ENCODE peak calls at places on chromosomes 5 and 9, in eight cellular contexts. A, U, C, S, J, L, N and T are unnamed samples. For H3K9me3, the result is how much of the 10 kb centered on the place peaks cover.

GRCh38 chr5:129973716-129974426 is 69.6 kb downstream of the CHSY3 start:
- DNase-seq in A (no peak), U (no peak), C (no peak), S (no peak), J (no peak), L (no peak), N (no peak), T (no peak)

GRCh38 chr5:65327582-65327981 is 154.1 kb downstream of the ADAMTS6 start:
- DNase-seq in A (no peak), U (no peak), C (peak), S (no peak), J (no peak), L (no peak), N (no peak), T (no peak)

GRCh38 chr5:112669328-112669963 is 68.2 kb upstream of the APC start:
- DNase-seq in A (no peak), U (no peak), C (no peak), S (no peak), J (no peak), L (no peak), N (no peak), T (no peak)

GRCh38 chr9:79686381-79687130 is 114.8 kb downstream of the TLE4 start:
- DNase-seq in A (no peak), U (no peak), C (peak), S (peak), J (no peak), L (peak), N (no peak), T (no peak)

GRCh38 chr5:181189363-181189961 is 15.5 kb downstream of the TRIM7 start:
- DNase-seq in A (peak), U (no peak), C (peak), S (no peak), J (peak), L (peak), N (peak), T (no peak)

GRCh38 chr9:106891286-106891685 is 28.3 kb downstream of the ZNF462 start:
- DNase-seq in A (no peak), U (no peak), C (no peak), S (no peak), J (no peak), L (no peak), N (no peak), T (no peak)

GRCh38 chr5:178187014-178187413 is at the start of gene GMCL2:
- DNase-seq in A (no peak), U (no peak), C (no peak), S (no peak), J (no peak), L (no peak), N (no peak), T (no peak)

GRCh38 chr5:139193928-139194327 is 4.2 kb downstream of the SIL1 start:
- DNase-seq in A (no peak), U (no peak), C (no peak), S (no peak), J (no peak), L (no peak), N (no peak), T (no peak)

GRCh38 chr9:111662851-111663823 is 1.7 kb downstream of the GNG10 start:
- DNase-seq in A (peak), U (no peak), C (no peak), S (no peak), J (no peak), L (no peak), N (no peak), T (no peak)

GRCh38 chr5:14859980-14860379 is 11.6 kb downstream of the ANKH start:
- DNase-seq in A (no peak), U (no peak), C (no peak), S (no peak), J (no peak), L (no peak), N (no peak), T (no peak)

GRCh38 chr5:25516136-25516535 is 871.4 kb upstream of the CDH10 start:
- DNase-seq in A (no peak), U (no peak), C (peak), S (no peak), J (no peak), L (no peak), N (no peak), T (no peak)

GRCh38 chr5:139849501-139849900 is 53.9 kb downstream of the PSD2 start:
- DNase-seq in A (no peak), U (no peak), C (no peak), S (no peak), J (no peak), L (no peak), N (no peak), T (no peak)

GRCh38 chr5:150511641-150512367 is 3.9 kb downstream of the NDST1 start:
- DNase-seq in A (no peak), U (peak), C (peak), S (peak), J (no peak), L (no peak), N (no peak), T (no peak)

GRCh38 chr5:166356096-166356495 is 1935.3 kb upstream of the WWC1 start:
- DNase-seq in A (no peak), U (no peak), C (no peak), S (no peak), J (no peak), L (no peak), N (no peak), T (no peak)

GRCh38 chr5:82307431-82307830 is 29.3 kb upstream of the RPS23 start:
- DNase-seq in A (no peak), U (no peak), C (no peak), S (no peak), J (no peak), L (no peak), N (no peak), T (no peak)

GRCh38 chr5:175104682-175105081 is 339.3 kb downstream of the DRD1 start:
- DNase-seq in A (no peak), U (no peak), C (no peak), S (no peak), J (no peak), L (no peak), N (no peak), T (no peak)

GRCh38 chr5:181265092-181265671 is 4.2 kb upstream of the TRIM52 start:
- DNase-seq in A (no peak), U (no peak), C (no peak), S (no peak), J (no peak), L (no peak), N (no peak), T (no peak)

GRCh38 chr9:129109952-129110739 is 447 bp downstream of the CRAT start:
- DNase-seq in A (no peak), U (no peak), C (no peak), S (peak), J (no peak), L (peak), N (peak), T (no peak)

GRCh38 chr9:92736816-92737606 is 27.6 kb downstream of the BICD2 start:
- DNase-seq in A (no peak), U (peak), C (no peak), S (no peak), J (no peak), L (peak), N (peak), T (no peak)

GRCh38 chr9:117825609-117826347 is 121.6 kb downstream of the TLR4 start:
- DNase-seq in A (peak), U (no peak), C (no peak), S (no peak), J (no peak), L (no peak), N (no peak), T (no peak)

GRCh38 chr9:81522721-81523551 is 166.4 kb downstream of the TLE1 start:
- DNase-seq in A (no peak), U (no peak), C (peak), S (no peak), J (no peak), L (no peak), N (peak), T (no peak)

GRCh38 chr9:36840895-36841536 is 193.1 kb downstream of the PAX5 start:
- DNase-seq in A (no peak), U (no peak), C (no peak), S (peak), J (no peak), L (no peak), N (no peak), T (no peak)

GRCh38 chr9:133027134-133027533 is 3.7 kb upstream of the GTF3C5 start:
- DNase-seq in A (no peak), U (no peak), C (no peak), S (no peak), J (no peak), L (no peak), N (no peak), T (no peak)
- TF ChIP-seq CTCF in A (no peak), U (no peak), C (no peak), S (no peak), J (no peak), L (no peak), N (no peak), T (no peak)

DNA sequence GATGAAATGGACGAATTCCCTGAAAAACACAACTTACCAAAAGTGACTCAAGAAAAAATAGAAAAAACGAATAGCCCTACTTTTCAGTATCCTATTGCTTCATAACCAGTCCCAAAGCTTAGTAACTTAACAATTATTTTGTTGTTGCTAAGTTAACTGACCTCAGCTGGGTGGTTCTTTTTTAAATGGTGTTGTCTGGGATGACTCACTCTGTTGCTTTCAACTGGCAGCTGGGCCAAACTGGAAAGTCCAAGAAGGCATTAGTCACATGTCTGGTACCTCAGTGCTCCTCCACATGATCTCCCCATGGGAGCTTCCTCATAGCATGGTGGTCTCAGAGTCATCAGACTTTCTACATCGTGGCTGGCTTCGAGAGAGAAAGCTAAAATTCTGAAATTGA is 47.8 kb upstream of the ADAMTS2 start:
- DNase-seq in A (no peak), U (peak), C (peak), S (no peak), J (no peak), L (no peak), N (no peak), T (no peak)
- H3K9me3 ChIP-seq in A (under half), U (under half), C (under half), S (under half), J (half or more), L (under half), N (under half), T (under half)

DNA sequence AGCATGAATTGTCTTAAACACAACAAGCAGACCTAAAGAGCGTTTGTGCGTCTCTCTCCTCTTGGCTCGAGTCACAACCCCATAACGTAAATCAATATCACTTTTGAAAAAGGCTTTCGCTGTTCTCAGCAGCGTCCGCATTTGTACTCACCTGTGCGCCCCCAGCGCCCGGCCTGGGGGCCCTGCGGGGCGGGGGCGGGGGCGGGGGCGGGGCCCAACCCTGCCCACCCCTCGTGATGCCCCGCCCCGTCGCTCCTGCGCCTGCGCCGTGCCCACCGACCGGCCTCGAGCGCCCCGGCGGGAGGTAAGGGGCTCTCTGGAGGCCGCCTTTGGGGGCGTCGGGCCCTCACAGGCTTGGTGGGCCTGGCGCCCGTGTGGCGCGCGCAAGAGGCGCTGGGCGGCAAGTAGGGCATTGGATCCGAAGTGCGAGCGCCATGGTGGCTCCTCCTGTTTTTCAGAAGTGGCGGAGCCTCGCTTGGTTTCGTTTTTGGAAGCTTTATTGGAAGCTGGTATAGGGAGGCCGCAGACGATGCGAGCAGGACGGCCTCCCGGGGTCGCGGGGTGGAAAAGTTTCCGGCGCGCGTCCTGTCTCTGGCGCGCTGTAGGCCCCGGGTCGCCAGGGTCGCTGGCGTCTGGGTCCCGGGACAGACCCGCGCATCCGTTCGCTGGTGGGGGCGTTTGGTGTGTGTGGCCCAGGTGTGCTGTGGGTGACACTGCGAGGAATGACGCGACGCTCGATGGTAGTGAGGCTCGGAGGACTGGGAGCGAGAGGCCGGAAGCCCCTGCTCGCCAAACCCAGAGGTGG is at the start of gene STX17:
- DNase-seq in A (peak), U (peak), C (peak), S (peak), J (peak), L (peak), N (peak), T (no peak)
- TF ChIP-seq CTCF in A (no peak), U (no peak), C (no peak), S (peak), J (peak), L (no peak), N (no peak), T (no peak)

GRCh38 chr9:99796231-99796630 is 25.5 kb upstream of the NR4A3 start:
- DNase-seq in A (no peak), U (no peak), C (no peak), S (no peak), J (no peak), L (no peak), N (no peak), T (no peak)

GRCh38 chr9:99787552-99787951 is 34.1 kb upstream of the NR4A3 start:
- DNase-seq in A (no peak), U (no peak), C (no peak), S (no peak), J (no peak), L (no peak), N (no peak), T (no peak)

DNA sequence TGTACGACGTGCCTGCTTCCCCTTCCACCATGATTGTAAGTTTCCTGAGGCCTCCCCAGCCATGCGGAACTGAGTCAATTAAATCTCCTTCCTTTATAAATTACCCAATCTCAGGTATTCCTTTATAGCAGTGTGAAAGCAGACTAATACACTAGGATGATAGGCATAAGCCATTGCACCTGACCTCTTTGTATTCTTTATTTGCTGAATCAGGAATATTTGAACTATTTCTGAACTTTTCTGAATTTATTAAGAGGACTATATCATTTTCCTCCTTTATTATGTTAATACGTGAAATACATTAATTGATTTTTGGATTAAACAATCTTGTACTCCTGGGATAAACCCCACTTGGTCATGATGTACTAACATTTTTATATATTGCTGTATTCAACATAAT is 28.2 kb upstream of the NR4A3 start:
- DNase-seq in A (no peak), U (no peak), C (no peak), S (no peak), J (no peak), L (no peak), N (no peak), T (no peak)
- H3K9me3 ChIP-seq in A (under half), U (under half), C (under half), S (under half), J (under half), L (under half), N (under half), T (under half)

DNA sequence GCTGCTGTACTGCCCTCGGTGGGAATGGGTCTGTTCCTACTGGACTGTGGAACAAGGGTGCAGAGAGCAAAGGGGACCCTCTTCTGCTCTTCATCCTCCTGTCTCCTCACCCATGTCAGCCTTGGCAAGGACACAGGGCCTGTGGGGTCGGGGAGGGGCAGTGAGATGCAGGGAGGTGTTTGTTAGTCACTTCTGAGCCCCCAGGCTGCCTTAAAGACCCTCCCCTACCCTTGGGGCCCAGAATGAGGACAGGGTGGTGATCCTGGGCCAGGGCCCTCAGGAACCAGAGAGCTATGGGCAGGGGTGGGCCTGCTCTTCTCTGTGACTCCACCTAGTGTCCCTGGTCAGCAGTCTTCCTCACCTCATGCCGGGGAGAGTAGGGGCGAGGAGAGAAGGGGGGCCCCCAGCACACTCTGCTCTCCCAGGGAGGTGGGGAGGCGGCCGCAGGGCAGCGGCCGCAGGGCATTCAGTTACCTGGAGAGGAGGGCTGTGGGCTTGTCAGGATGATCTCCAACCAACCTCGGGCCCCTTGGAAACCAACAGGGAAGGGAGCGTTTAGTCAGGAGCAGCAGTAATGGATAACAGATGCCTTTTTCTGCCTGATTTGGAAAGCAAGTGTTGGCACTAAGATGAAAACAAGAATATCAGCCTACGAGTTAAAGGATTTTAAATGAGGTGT is 62.0 kb upstream of the GARNL3 start:
- DNase-seq in A (no peak), U (no peak), C (no peak), S (peak), J (peak), L (no peak), N (no peak), T (no peak)
- TF ChIP-seq CTCF in A (no peak), U (no peak), C (no peak), S (no peak), J (no peak), L (no peak), N (no peak), T (no peak)